ENCODE peak calls at places on chromosomes 3 and 15, in ten cellular contexts. One of them, this sample, is unnamed.

GRCh38 chr3:112424394-112424793 is 74.9 kb downstream of the BTLA start:
- DNase-seq in thoracic aorta: no peak
- DNase-seq in sigmoid colon: no peak
- DNase-seq in AG09319: no peak
- DNase-seq in K562: no peak
- DNase-seq in activated B cell treated with CpG ODN at 0.5 μM for 24 hours: no peak
- DNase-seq in A549: no peak
- DNase-seq in nephron progenitor cell: no peak
- DNase-seq in prostate gland: no peak
- DNase-seq in endothelial cell: no peak
- DNase-seq in this sample: no peak

GRCh38 chr3:172892158-172892557 is 141.6 kb downstream of the ECT2 start:
- DNase-seq in thoracic aorta: no peak
- DNase-seq in sigmoid colon: no peak
- DNase-seq in AG09319: no peak
- DNase-seq in K562: no peak
- DNase-seq in activated B cell treated with CpG ODN at 0.5 μM for 24 hours: no peak
- DNase-seq in A549: no peak
- DNase-seq in nephron progenitor cell: no peak
- DNase-seq in prostate gland: no peak
- DNase-seq in endothelial cell: no peak
- DNase-seq in this sample: no peak

GRCh38 chr3:139477710-139478640 is 1.7 kb upstream of the RBP2 start:
- DNase-seq in thoracic aorta: no peak
- DNase-seq in sigmoid colon: no peak
- DNase-seq in AG09319: no peak
- DNase-seq in K562: no peak
- DNase-seq in activated B cell treated with CpG ODN at 0.5 μM for 24 hours: no peak
- DNase-seq in A549: no peak
- DNase-seq in nephron progenitor cell: no peak
- DNase-seq in prostate gland: no peak
- DNase-seq in endothelial cell: no peak
- DNase-seq in this sample: no peak

GRCh38 chr3:10703875-10704274 is 112.2 kb upstream of the SLC6A11 start:
- DNase-seq in thoracic aorta: no peak
- DNase-seq in sigmoid colon: no peak
- DNase-seq in AG09319: no peak
- DNase-seq in K562: peak
- DNase-seq in activated B cell treated with CpG ODN at 0.5 μM for 24 hours: no peak
- DNase-seq in A549: no peak
- DNase-seq in nephron progenitor cell: peak
- DNase-seq in prostate gland: no peak
- DNase-seq in endothelial cell: peak
- DNase-seq in this sample: peak

GRCh38 chr3:58581328-58582091 is 4.3 kb upstream of the FAM107A start:
- DNase-seq in thoracic aorta: no peak
- DNase-seq in sigmoid colon: no peak
- DNase-seq in AG09319: no peak
- DNase-seq in K562: no peak
- DNase-seq in activated B cell treated with CpG ODN at 0.5 μM for 24 hours: no peak
- DNase-seq in A549: no peak
- DNase-seq in nephron progenitor cell: peak
- DNase-seq in prostate gland: no peak
- DNase-seq in endothelial cell: no peak
- DNase-seq in this sample: no peak

GRCh38 chr3:64992462-64993285 is 304.9 kb upstream of the ADAMTS9 start:
- DNase-seq in thoracic aorta: no peak
- DNase-seq in sigmoid colon: no peak
- DNase-seq in AG09319: no peak
- DNase-seq in K562: no peak
- DNase-seq in activated B cell treated with CpG ODN at 0.5 μM for 24 hours: no peak
- DNase-seq in A549: no peak
- DNase-seq in nephron progenitor cell: no peak
- DNase-seq in prostate gland: no peak
- DNase-seq in endothelial cell: no peak
- DNase-seq in this sample: no peak

GRCh38 chr3:19866751-19867347 is 67.2 kb downstream of the EFHB start:
- DNase-seq in thoracic aorta: no peak
- DNase-seq in sigmoid colon: no peak
- DNase-seq in AG09319: peak
- DNase-seq in K562: peak
- DNase-seq in activated B cell treated with CpG ODN at 0.5 μM for 24 hours: no peak
- DNase-seq in A549: peak
- DNase-seq in nephron progenitor cell: peak
- DNase-seq in prostate gland: peak
- DNase-seq in endothelial cell: peak
- DNase-seq in this sample: peak

GRCh38 chr15:31164573-31164912 is 63.0 kb upstream of the TRPM1 start:
- DNase-seq in thoracic aorta: no peak
- DNase-seq in sigmoid colon: no peak
- DNase-seq in AG09319: no peak
- DNase-seq in K562: no peak
- DNase-seq in activated B cell treated with CpG ODN at 0.5 μM for 24 hours: no peak
- DNase-seq in A549: no peak
- DNase-seq in nephron progenitor cell: no peak
- DNase-seq in prostate gland: no peak
- DNase-seq in endothelial cell: no peak
- DNase-seq in this sample: no peak

GRCh38 chr3:126616931-126617330 is 38.0 kb downstream of the TXNRD3 start:
- DNase-seq in thoracic aorta: no peak
- DNase-seq in sigmoid colon: no peak
- DNase-seq in AG09319: no peak
- DNase-seq in K562: no peak
- DNase-seq in activated B cell treated with CpG ODN at 0.5 μM for 24 hours: no peak
- DNase-seq in A549: no peak
- DNase-seq in nephron progenitor cell: no peak
- DNase-seq in prostate gland: no peak
- DNase-seq in endothelial cell: no peak
- DNase-seq in this sample: no peak

GRCh38 chr3:122456074-122456473 is 40.2 kb upstream of the WDR5B start:
- DNase-seq in thoracic aorta: no peak
- DNase-seq in sigmoid colon: no peak
- DNase-seq in AG09319: no peak
- DNase-seq in K562: no peak
- DNase-seq in activated B cell treated with CpG ODN at 0.5 μM for 24 hours: no peak
- DNase-seq in A549: no peak
- DNase-seq in nephron progenitor cell: no peak
- DNase-seq in prostate gland: no peak
- DNase-seq in endothelial cell: no peak
- DNase-seq in this sample: no peak

GRCh38 chr15:55494927-55495326 is 13.1 kb downstream of the DNAAF4 start:
- DNase-seq in thoracic aorta: no peak
- DNase-seq in sigmoid colon: no peak
- DNase-seq in AG09319: no peak
- DNase-seq in K562: no peak
- DNase-seq in activated B cell treated with CpG ODN at 0.5 μM for 24 hours: no peak
- DNase-seq in A549: no peak
- DNase-seq in nephron progenitor cell: no peak
- DNase-seq in prostate gland: no peak
- DNase-seq in endothelial cell: no peak
- DNase-seq in this sample: no peak

GRCh38 chr3:185460283-185460682 is 38.6 kb downstream of the TMEM41A start:
- DNase-seq in thoracic aorta: no peak
- DNase-seq in sigmoid colon: no peak
- DNase-seq in AG09319: no peak
- DNase-seq in K562: no peak
- DNase-seq in activated B cell treated with CpG ODN at 0.5 μM for 24 hours: no peak
- DNase-seq in A549: no peak
- DNase-seq in nephron progenitor cell: no peak
- DNase-seq in prostate gland: no peak
- DNase-seq in endothelial cell: no peak
- DNase-seq in this sample: no peak

GRCh38 chr3:45024601-45025262 is 1.4 kb upstream of the CLEC3B start:
- DNase-seq in thoracic aorta: no peak
- DNase-seq in sigmoid colon: no peak
- DNase-seq in AG09319: no peak
- DNase-seq in K562: no peak
- DNase-seq in activated B cell treated with CpG ODN at 0.5 μM for 24 hours: no peak
- DNase-seq in A549: no peak
- DNase-seq in nephron progenitor cell: no peak
- DNase-seq in prostate gland: no peak
- DNase-seq in endothelial cell: no peak
- DNase-seq in this sample: no peak

DNA sequence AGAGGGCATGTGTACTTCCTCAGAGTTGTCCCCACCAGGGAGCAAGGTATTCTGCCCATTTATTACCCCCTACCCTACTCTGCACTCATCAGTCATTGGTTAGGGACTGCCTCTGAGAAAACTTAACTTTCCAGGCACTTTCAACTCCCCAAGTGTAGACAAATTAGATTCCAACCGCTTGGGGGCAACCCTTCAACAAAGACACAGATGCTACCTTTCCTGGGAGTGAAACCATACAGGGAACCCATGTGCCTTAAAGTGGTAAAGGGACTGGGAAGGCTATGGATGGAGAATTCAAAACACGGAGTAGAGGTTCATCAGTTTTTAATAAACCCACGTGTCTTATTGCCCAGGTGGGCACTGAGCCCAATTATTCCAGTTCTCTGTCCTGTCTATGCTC is 19.4 kb upstream of the UBE2E2 start:
- DNase-seq in thoracic aorta: no peak
- DNase-seq in sigmoid colon: no peak
- DNase-seq in AG09319: no peak
- DNase-seq in K562: peak
- DNase-seq in activated B cell treated with CpG ODN at 0.5 μM for 24 hours: no peak
- DNase-seq in A549: peak
- DNase-seq in nephron progenitor cell: peak
- DNase-seq in prostate gland: peak
- DNase-seq in endothelial cell: peak
- DNase-seq in this sample: no peak
- TF ChIP-seq CTCF in thoracic aorta: peak
- TF ChIP-seq CTCF in sigmoid colon: peak
- TF ChIP-seq CTCF in AG09319: peak
- TF ChIP-seq CTCF in K562: no peak
- TF ChIP-seq CTCF in activated B cell treated with CpG ODN at 0.5 μM for 24 hours: no peak
- TF ChIP-seq CTCF in A549: peak
- TF ChIP-seq CTCF in nephron progenitor cell: peak
- TF ChIP-seq CTCF in prostate gland: peak
- TF ChIP-seq CTCF in endothelial cell: peak
- TF ChIP-seq CTCF in this sample: no peak

GRCh38 chr3:161166051-161166450 is 55.1 kb upstream of the NMD3 start:
- DNase-seq in thoracic aorta: no peak
- DNase-seq in sigmoid colon: no peak
- DNase-seq in AG09319: no peak
- DNase-seq in K562: no peak
- DNase-seq in activated B cell treated with CpG ODN at 0.5 μM for 24 hours: no peak
- DNase-seq in A549: no peak
- DNase-seq in nephron progenitor cell: no peak
- DNase-seq in prostate gland: no peak
- DNase-seq in endothelial cell: no peak
- DNase-seq in this sample: no peak

GRCh38 chr3:161171113-161171512 is 50.0 kb upstream of the NMD3 start:
- DNase-seq in thoracic aorta: no peak
- DNase-seq in sigmoid colon: peak
- DNase-seq in AG09319: peak
- DNase-seq in K562: no peak
- DNase-seq in activated B cell treated with CpG ODN at 0.5 μM for 24 hours: no peak
- DNase-seq in A549: no peak
- DNase-seq in nephron progenitor cell: no peak
- DNase-seq in prostate gland: no peak
- DNase-seq in endothelial cell: no peak
- DNase-seq in this sample: peak

GRCh38 chr3:161175506-161175905 is 45.6 kb upstream of the NMD3 start:
- DNase-seq in thoracic aorta: no peak
- DNase-seq in sigmoid colon: no peak
- DNase-seq in AG09319: no peak
- DNase-seq in K562: no peak
- DNase-seq in activated B cell treated with CpG ODN at 0.5 μM for 24 hours: no peak
- DNase-seq in A549: no peak
- DNase-seq in nephron progenitor cell: no peak
- DNase-seq in prostate gland: no peak
- DNase-seq in endothelial cell: no peak
- DNase-seq in this sample: no peak

GRCh38 chr3:161171639-161172552 is 49.2 kb upstream of the NMD3 start:
- DNase-seq in thoracic aorta: no peak
- DNase-seq in sigmoid colon: no peak
- DNase-seq in AG09319: no peak
- DNase-seq in K562: no peak
- DNase-seq in activated B cell treated with CpG ODN at 0.5 μM for 24 hours: no peak
- DNase-seq in A549: no peak
- DNase-seq in nephron progenitor cell: no peak
- DNase-seq in prostate gland: no peak
- DNase-seq in endothelial cell: no peak
- DNase-seq in this sample: no peak
- TF ChIP-seq CTCF in thoracic aorta: peak
- TF ChIP-seq CTCF in sigmoid colon: no peak
- TF ChIP-seq CTCF in AG09319: peak
- TF ChIP-seq CTCF in K562: no peak
- TF ChIP-seq CTCF in activated B cell treated with CpG ODN at 0.5 μM for 24 hours: no peak
- TF ChIP-seq CTCF in A549: no peak
- TF ChIP-seq CTCF in nephron progenitor cell: no peak
- TF ChIP-seq CTCF in prostate gland: no peak
- TF ChIP-seq CTCF in endothelial cell: peak
- TF ChIP-seq CTCF in this sample: no peak

GRCh38 chr15:44193651-44194396 is 1.2 kb downstream of the FRMD5 start:
- DNase-seq in thoracic aorta: no peak
- DNase-seq in sigmoid colon: no peak
- DNase-seq in AG09319: no peak
- DNase-seq in K562: no peak
- DNase-seq in activated B cell treated with CpG ODN at 0.5 μM for 24 hours: no peak
- DNase-seq in A549: peak
- DNase-seq in nephron progenitor cell: peak
- DNase-seq in prostate gland: no peak
- DNase-seq in endothelial cell: peak
- DNase-seq in this sample: peak

GRCh38 chr15:44194397-44195150 is 497 bp downstream of the FRMD5 start:
- DNase-seq in thoracic aorta: no peak
- DNase-seq in sigmoid colon: peak
- DNase-seq in AG09319: no peak
- DNase-seq in K562: peak
- DNase-seq in activated B cell treated with CpG ODN at 0.5 μM for 24 hours: peak
- DNase-seq in A549: peak
- DNase-seq in nephron progenitor cell: no peak
- DNase-seq in prostate gland: no peak
- DNase-seq in endothelial cell: no peak
- DNase-seq in this sample: peak

GRCh38 chr15:44199393-44199792 is 4.3 kb upstream of the FRMD5 start:
- DNase-seq in thoracic aorta: no peak
- DNase-seq in sigmoid colon: no peak
- DNase-seq in AG09319: no peak
- DNase-seq in K562: no peak
- DNase-seq in activated B cell treated with CpG ODN at 0.5 μM for 24 hours: no peak
- DNase-seq in A549: no peak
- DNase-seq in nephron progenitor cell: no peak
- DNase-seq in prostate gland: no peak
- DNase-seq in endothelial cell: no peak
- DNase-seq in this sample: no peak

GRCh38 chr15:44195151-44195740 is at the start of gene FRMD5:
- DNase-seq in thoracic aorta: peak
- DNase-seq in sigmoid colon: peak
- DNase-seq in AG09319: peak
- DNase-seq in K562: peak
- DNase-seq in activated B cell treated with CpG ODN at 0.5 μM for 24 hours: peak
- DNase-seq in A549: peak
- DNase-seq in nephron progenitor cell: peak
- DNase-seq in prostate gland: peak
- DNase-seq in endothelial cell: peak
- DNase-seq in this sample: peak
- TF ChIP-seq CTCF in thoracic aorta: peak
- TF ChIP-seq CTCF in sigmoid colon: no peak
- TF ChIP-seq CTCF in AG09319: peak
- TF ChIP-seq CTCF in K562: no peak
- TF ChIP-seq CTCF in activated B cell treated with CpG ODN at 0.5 μM for 24 hours: no peak
- TF ChIP-seq CTCF in A549: no peak
- TF ChIP-seq CTCF in nephron progenitor cell: peak
- TF ChIP-seq CTCF in prostate gland: peak
- TF ChIP-seq CTCF in endothelial cell: no peak
- TF ChIP-seq CTCF in this sample: no peak

GRCh38 chr3:197753263-197753662 is 3.6 kb downstream of the FYTTD1 start:
- DNase-seq in thoracic aorta: no peak
- DNase-seq in sigmoid colon: no peak
- DNase-seq in AG09319: no peak
- DNase-seq in K562: no peak
- DNase-seq in activated B cell treated with CpG ODN at 0.5 μM for 24 hours: no peak
- DNase-seq in A549: no peak
- DNase-seq in nephron progenitor cell: no peak
- DNase-seq in prostate gland: no peak
- DNase-seq in endothelial cell: no peak
- DNase-seq in this sample: peak
- TF ChIP-seq CTCF in thoracic aorta: peak
- TF ChIP-seq CTCF in sigmoid colon: no peak
- TF ChIP-seq CTCF in AG09319: no peak
- TF ChIP-seq CTCF in K562: no peak
- TF ChIP-seq CTCF in activated B cell treated with CpG ODN at 0.5 μM for 24 hours: no peak
- TF ChIP-seq CTCF in A549: no peak
- TF ChIP-seq CTCF in nephron progenitor cell: no peak
- TF ChIP-seq CTCF in prostate gland: no peak
- TF ChIP-seq CTCF in endothelial cell: no peak
- TF ChIP-seq CTCF in this sample: no peak